ENCODE peak calls at places on chromosomes 12 and 14, in seven cellular contexts. E, K, Z, Y, W, H and B are unnamed samples. For H3K4me1 and H3K27me3, the result is how much of the 10 kb centered on the place peaks cover.

GRCh38 chr12:118052324-118053070 is 8.5 kb downstream of the WSB2 start:
- DNase-seq in E (peak), K (peak), Z (peak), Y (no peak), W (no peak), H (no peak), B (peak)

GRCh38 chr12:31311634-31312258 is 14.2 kb downstream of the SINHCAF start:
- DNase-seq in E (no peak), K (no peak), Z (no peak), Y (no peak), W (no peak), H (no peak), B (no peak)

GRCh38 chr14:59189281-59189821 is 884 bp downstream of the DAAM1 start:
- DNase-seq in E (peak), K (peak), Z (peak), Y (peak), W (peak), H (peak), B (peak)

GRCh38 chr12:110537605-110538409 is 35.7 kb downstream of the RAD9B start:
- DNase-seq in E (no peak), K (peak), Z (no peak), Y (no peak), W (no peak), H (no peak), B (peak)

GRCh38 chr14:70640938-70641547 is 673 bp upstream of the TTC9 start:
- DNase-seq in E (peak), K (no peak), Z (no peak), Y (peak), W (no peak), H (peak), B (peak)

GRCh38 chr14:103520269-103520656 is 2.4 kb downstream of the CKB start:
- DNase-seq in E (no peak), K (no peak), Z (no peak), Y (no peak), W (no peak), H (no peak), B (no peak)

GRCh38 chr14:96252323-96253052 is 3.5 kb upstream of the BDKRB1 start:
- DNase-seq in E (no peak), K (no peak), Z (no peak), Y (no peak), W (no peak), H (no peak), B (peak)

GRCh38 chr14:73785834-73786631 is 65.6 kb upstream of the PTGR2 start:
- DNase-seq in E (peak), K (peak), Z (peak), Y (peak), W (peak), H (peak), B (peak)

DNA sequence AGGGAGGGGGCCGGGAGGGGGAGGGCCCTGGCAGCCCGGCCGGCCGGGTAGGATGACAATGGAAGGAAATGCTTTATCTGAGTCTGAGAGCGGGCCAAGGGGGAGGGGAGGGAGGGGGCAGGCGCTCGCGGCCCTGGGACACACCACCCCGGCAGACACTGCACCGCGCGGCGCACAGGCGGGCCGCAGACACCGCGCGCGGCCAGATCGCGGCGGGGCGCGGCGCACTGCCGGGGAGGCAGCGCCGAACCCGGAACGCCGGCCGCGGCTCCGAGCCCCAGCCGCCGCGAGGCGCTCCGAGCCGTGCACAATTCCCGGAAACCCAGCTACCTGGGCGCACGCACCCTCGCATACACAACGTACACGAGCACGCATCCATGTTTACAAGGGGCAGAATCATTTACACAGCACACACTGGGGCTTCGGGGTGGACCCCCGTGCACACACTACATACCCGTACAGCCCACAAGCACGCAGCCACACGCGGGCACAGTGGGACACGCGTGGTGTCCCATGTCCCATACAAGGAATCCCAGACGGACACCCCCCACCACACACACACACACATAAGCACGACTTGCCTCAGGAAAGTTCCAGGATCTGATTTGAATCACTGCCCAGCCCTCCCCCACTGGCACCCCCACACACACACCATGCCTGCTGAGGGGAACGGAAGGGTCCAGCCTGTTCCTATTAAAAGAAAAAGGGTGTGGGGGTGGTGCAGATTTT is at the start of gene HDAC7:
- DNase-seq in E (peak), K (peak), Z (peak), Y (peak), W (peak), H (peak), B (peak)
- H3K4me1 ChIP-seq in E (under half), K (under half), Z (under half), Y (half or more), W (under half), H (half or more), B (under half)

GRCh38 chr14:97415907-97416306 is 618.7 kb downstream of the VRK1 start:
- DNase-seq in E (no peak), K (no peak), Z (peak), Y (no peak), W (no peak), H (no peak), B (no peak)

GRCh38 chr14:97412933-97413574 is 615.9 kb downstream of the VRK1 start:
- DNase-seq in E (no peak), K (no peak), Z (peak), Y (no peak), W (peak), H (no peak), B (no peak)

GRCh38 chr14:97414718-97415098 is 617.5 kb downstream of the VRK1 start:
- DNase-seq in E (no peak), K (no peak), Z (no peak), Y (no peak), W (no peak), H (no peak), B (no peak)

GRCh38 chr14:97411938-97412612 is 614.9 kb downstream of the VRK1 start:
- DNase-seq in E (no peak), K (no peak), Z (peak), Y (no peak), W (peak), H (no peak), B (no peak)

DNA sequence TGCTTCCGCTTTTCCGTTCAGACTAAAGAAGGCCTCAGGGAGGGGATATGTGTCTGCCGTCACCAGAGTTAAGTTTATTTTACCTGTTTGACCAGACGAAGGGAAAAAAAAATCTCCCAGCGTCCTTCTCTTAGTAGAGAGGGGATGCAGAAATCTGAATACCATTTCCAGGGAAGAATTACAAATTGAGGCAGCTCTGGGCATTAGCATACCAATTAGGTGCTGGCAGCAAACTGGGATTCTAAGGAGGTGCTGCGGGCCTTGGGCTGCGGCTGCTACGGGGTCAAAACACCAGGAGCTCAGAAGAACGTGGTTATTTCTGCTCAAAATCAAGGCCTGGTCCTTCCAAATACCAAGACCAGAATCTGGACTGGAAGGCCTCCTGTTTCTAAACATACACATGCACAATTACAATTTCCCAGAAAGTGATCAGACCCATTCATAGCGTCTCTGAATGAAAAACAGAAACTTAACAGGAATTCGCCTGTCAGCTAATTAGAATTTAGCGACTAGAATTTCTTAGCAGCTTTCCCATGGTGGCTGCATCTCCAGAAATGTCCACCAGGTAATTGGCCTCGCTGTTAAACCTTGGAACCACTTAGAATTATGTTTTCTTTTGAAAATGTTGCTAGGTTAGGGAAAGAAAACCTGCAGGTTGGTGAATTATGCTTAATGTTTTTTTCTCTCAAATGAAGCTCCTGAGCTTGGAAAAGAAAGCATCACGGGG is 617.0 kb downstream of the VRK1 start:
- DNase-seq in E (no peak), K (no peak), Z (peak), Y (no peak), W (peak), H (no peak), B (no peak)
- H3K27me3 ChIP-seq in E (under half), K (under half), Z (under half), Y (under half), W (half or more), H (under half), B (under half)

DNA sequence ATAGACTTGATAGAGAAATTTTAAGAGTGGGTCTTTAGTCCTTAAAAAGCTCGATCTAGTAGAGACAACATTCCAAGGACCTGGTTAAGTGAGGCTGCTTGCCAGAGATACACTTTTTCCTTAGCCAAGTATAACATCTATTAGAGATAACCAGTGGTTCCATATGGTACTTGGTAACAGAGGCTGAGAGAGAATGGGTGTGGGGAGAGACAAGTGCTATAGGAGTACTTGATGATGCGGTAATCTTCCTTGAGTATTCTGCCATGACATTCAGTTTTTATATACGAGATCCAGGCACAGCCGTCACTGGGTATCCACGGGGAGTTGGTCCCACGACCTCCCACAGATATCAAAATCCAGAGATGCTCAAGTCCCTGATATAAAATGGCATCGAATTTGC is 77.4 kb upstream of the REP15 start:
- DNase-seq in E (peak), K (no peak), Z (peak), Y (no peak), W (no peak), H (no peak), B (no peak)
- H3K4me1 ChIP-seq in E (under half), K (under half), Z (half or more), Y (under half), W (under half), H (under half), B (under half)

GRCh38 chr14:105862581-105863239 is 336.3 kb downstream of the TMEM121 start:
- DNase-seq in E (no peak), K (no peak), Z (no peak), Y (no peak), W (no peak), H (no peak), B (no peak)
- H3K27me3 ChIP-seq in E (under half), K (under half), Z (under half), Y (under half), W (under half), H (under half), B (under half)

DNA sequence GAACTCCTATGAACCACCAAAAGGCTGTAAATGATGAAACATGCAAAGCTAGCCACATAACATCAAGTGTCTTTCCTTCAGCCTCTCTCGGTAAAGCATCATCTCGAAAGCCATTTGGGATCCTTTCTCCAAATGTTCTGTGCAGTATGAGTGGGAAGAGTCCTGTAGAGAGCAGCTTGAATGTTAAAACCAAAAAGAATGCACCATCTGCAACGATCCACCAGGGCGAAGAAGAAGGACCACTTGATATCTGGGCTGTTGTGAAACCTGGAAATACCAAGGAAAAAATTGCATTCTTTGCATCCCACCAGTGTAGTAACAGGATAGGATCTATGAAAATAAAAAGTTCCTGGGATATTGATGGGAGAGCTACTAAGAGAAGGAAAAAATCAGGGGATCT is 61.2 kb downstream of the ATG14 start:
- DNase-seq in E (no peak), K (no peak), Z (no peak), Y (no peak), W (no peak), H (no peak), B (no peak)
- H3K4me1 ChIP-seq in E (under half), K (under half), Z (under half), Y (under half), W (under half), H (half or more), B (under half)